ENCODE peak calls at places on chromosomes 5 and 9, in nine cellular contexts. Y is mesenteric fat pad; C is germinal center; Z is stimulated activated CD4-positive, alpha-beta T cell treated with anti-CD3 and anti-CD28 coated beads, Interleukin-2, amount 100 ng/mL, for 24 hours; B is kidney; K is amniotic stem cell; D is cardiac muscle cell; N is activated B cell treated with CpG ODN at 0.5 μM for 24 hours; X is T-helper 2 cell. Q is an unnamed sample.

GRCh38 chr9:125409217-125409636 is 147.6 kb downstream of the GAPVD1 start:
- DNase-seq in Y (no peak), C (no peak), Z (no peak), B (no peak), K (no peak), D (no peak), N (no peak), X (no peak), Q (peak; percentile 26)

GRCh38 chr5:949815-950560 is 57.3 kb downstream of the TRIP13 start:
- DNase-seq in Y (no peak), C (no peak), Z (no peak), B (no peak), K (no peak), D (no peak), N (no peak), X (no peak), Q (no peak)

GRCh38 chr5:6434737-6435136 is 13.9 kb upstream of the UBE2QL1 start:
- DNase-seq in Y (no peak), C (no peak), Z (no peak), B (no peak), K (no peak), D (no peak), N (no peak), X (no peak), Q (no peak)

GRCh38 chr5:108747111-108748009 is at the start of gene FER:
- DNase-seq in Y (no peak), C (no peak), Z (peak; percentile 13), B (no peak), K (peak; percentile 28), D (peak; percentile 90), N (no peak), X (no peak), Q (peak; percentile 50)

GRCh38 chr5:58459860-58460726 is at the start of gene PLK2:
- DNase-seq in Y (peak; percentile 99), C (peak; percentile 88), Z (peak; percentile 87), B (peak; percentile 97), K (peak; percentile 91), D (peak; percentile 98), N (peak; percentile 97), X (peak; percentile 79), Q (peak; percentile 82)

GRCh38 chr5:151384106-151384505 is 36.7 kb upstream of the SLC36A2 start:
- DNase-seq in Y (no peak), C (no peak), Z (no peak), B (no peak), K (no peak), D (peak; percentile 41), N (no peak), X (no peak), Q (no peak)

GRCh38 chr9:83062011-83062652 is 810 bp downstream of the RASEF start:
- DNase-seq in Y (no peak), C (no peak), Z (no peak), B (peak; percentile 77), K (no peak), D (peak; percentile 8), N (no peak), X (no peak), Q (no peak)

GRCh38 chr5:42502613-42503470 is 79.6 kb downstream of the GHR start:
- DNase-seq in Y (no peak), C (no peak), Z (no peak), B (no peak), K (no peak), D (no peak), N (no peak), X (no peak), Q (no peak)

GRCh38 chr5:84623034-84623433 is 238.4 kb upstream of the EDIL3 start:
- DNase-seq in Y (no peak), C (no peak), Z (no peak), B (no peak), K (no peak), D (no peak), N (no peak), X (no peak), Q (no peak)

GRCh38 chr5:170640731-170641588 is 137.1 kb downstream of the KCNIP1 start:
- DNase-seq in Y (peak; percentile 65), C (no peak), Z (no peak), B (peak; percentile 22), K (no peak), D (no peak), N (no peak), X (no peak), Q (no peak)

GRCh38 chr5:91182763-91183162 is 200.4 kb downstream of the ARRDC3 start:
- DNase-seq in Y (no peak), C (peak; percentile 18), Z (no peak), B (no peak), K (no peak), D (peak; percentile 32), N (no peak), X (no peak), Q (no peak)